ENCODE peak calls at places on chromosomes 2 and 18, in nine cellular contexts. N is EL; P is stimulated activated CD8-positive, alpha-beta memory T cell treated with anti-CD3 and anti-CD28 coated beads, Interleukin-4, amount 100 ng/mL, for 24 hours; V is skeletal muscle cell; B is AG04449; I is GM13977; D is kidney; S is T-helper 17 cell; H is amniotic epithelial cell. T is an unnamed sample.

GRCh38 chr2:121038431-121038830 is 246.6 kb downstream of the TFCP2L1 start:
- DNase-seq in N (no peak), P (no peak), V (no peak), B (no peak), I (no peak), D (no peak), S (no peak), H (no peak), T (no peak)

GRCh38 chr2:120712180-120712678 is 23.4 kb upstream of the GLI2 start:
- DNase-seq in N (peak; percentile 90), P (no peak), V (no peak), B (no peak), I (no peak), D (no peak), S (no peak), H (peak; percentile 43), T (no peak)

GRCh38 chr2:127107622-127107999 is 657 bp upstream of the BIN1 start:
- DNase-seq in N (no peak), P (no peak), V (no peak), B (no peak), I (no peak), D (no peak), S (no peak), H (no peak), T (peak; percentile 71)

GRCh38 chr18:58125183-58125582 is 81.2 kb downstream of the NEDD4L start:
- DNase-seq in N (no peak), P (no peak), V (no peak), B (no peak), I (no peak), D (no peak), S (no peak), H (no peak), T (no peak)

GRCh38 chr2:15993232-15993610 is 52.9 kb downstream of the MYCN start:
- DNase-seq in N (no peak), P (no peak), V (peak; percentile 9), B (no peak), I (no peak), D (no peak), S (no peak), H (no peak), T (no peak)

GRCh38 chr18:48163184-48164095 is 233.0 kb upstream of the SMAD2 start:
- DNase-seq in N (no peak), P (no peak), V (no peak), B (no peak), I (no peak), D (no peak), S (no peak), H (no peak), T (no peak)

GRCh38 chr2:241062342-241063092 is 39.6 kb downstream of the MTERF4 start:
- DNase-seq in N (no peak), P (no peak), V (no peak), B (no peak), I (no peak), D (peak; percentile 71), S (no peak), H (no peak), T (no peak)

GRCh38 chr2:45892757-45893156 is 241.3 kb downstream of the PRKCE start:
- DNase-seq in N (peak; percentile 5), P (no peak), V (peak; percentile 77), B (no peak), I (no peak), D (no peak), S (no peak), H (no peak), T (no peak)

GRCh38 chr18:11827963-11828362 is 23.2 kb upstream of the CHMP1B start:
- DNase-seq in N (no peak), P (no peak), V (no peak), B (no peak), I (no peak), D (no peak), S (no peak), H (no peak), T (no peak)

GRCh38 chr2:196987654-196988364 is 61.3 kb upstream of the PGAP1 start:
- DNase-seq in N (peak; percentile 95), P (no peak), V (peak; percentile 94), B (peak; percentile 83), I (peak; percentile 33), D (no peak), S (no peak), H (peak; percentile 97), T (no peak)

GRCh38 chr2:156405586-156405985 is 30.6 kb upstream of the GPD2 start:
- DNase-seq in N (peak; percentile 6), P (no peak), V (no peak), B (no peak), I (no peak), D (no peak), S (no peak), H (peak; percentile 86), T (no peak)

GRCh38 chr2:190755796-190756415 is 107.0 kb downstream of the NAB1 start:
- DNase-seq in N (no peak), P (no peak), V (no peak), B (no peak), I (no peak), D (no peak), S (no peak), H (no peak), T (no peak)

GRCh38 chr2:62706721-62707516 is 1.4 kb downstream of the EHBP1 start:
- DNase-seq in N (peak; percentile 21), P (no peak), V (no peak), B (no peak), I (no peak), D (no peak), S (no peak), H (no peak), T (no peak)

GRCh38 chr18:31486165-31486564 is 11.8 kb upstream of the DSG2 start:
- DNase-seq in N (no peak), P (no peak), V (no peak), B (no peak), I (no peak), D (no peak), S (no peak), H (peak; percentile 99), T (no peak)

GRCh38 chr2:156565066-156565710 is 129.0 kb downstream of the GPD2 start:
- DNase-seq in N (peak; percentile 91), P (no peak), V (peak; percentile 43), B (peak; percentile 88), I (no peak), D (no peak), S (no peak), H (peak; percentile 68), T (no peak)

GRCh38 chr2:157229572-157229971 is 27.9 kb upstream of the GALNT5 start:
- DNase-seq in N (peak; percentile 87), P (no peak), V (peak; percentile 74), B (peak; percentile 69), I (no peak), D (no peak), S (no peak), H (peak; percentile 86), T (no peak)

GRCh38 chr2:72153026-72153791 is 5.5 kb upstream of the CYP26B1 start:
- DNase-seq in N (no peak), P (no peak), V (no peak), B (no peak), I (no peak), D (peak; percentile 52), S (no peak), H (no peak), T (no peak)

GRCh38 chr2:172859821-172860707 is 124.4 kb downstream of the RAPGEF4 start:
- DNase-seq in N (no peak), P (no peak), V (no peak), B (no peak), I (no peak), D (no peak), S (no peak), H (no peak), T (no peak)

GRCh38 chr2:200852605-200853004 is 11.9 kb downstream of the CLK1 start:
- DNase-seq in N (no peak), P (no peak), V (no peak), B (no peak), I (no peak), D (no peak), S (no peak), H (no peak), T (no peak)

GRCh38 chr2:226873826-226874225 is 38.0 kb downstream of the RHBDD1 start:
- DNase-seq in N (no peak), P (no peak), V (no peak), B (no peak), I (no peak), D (no peak), S (no peak), H (no peak), T (no peak)

GRCh38 chr2:15561574-15562344 is 625 bp upstream of the NBAS start:
- DNase-seq in N (peak; percentile 34), P (no peak), V (no peak), B (no peak), I (no peak), D (no peak), S (no peak), H (peak; percentile 85), T (no peak)

GRCh38 chr2:51995293-51995692 is 963.4 kb upstream of the NRXN1 start:
- DNase-seq in N (peak; percentile 13), P (no peak), V (peak; percentile 74), B (peak; percentile 65), I (no peak), D (no peak), S (no peak), H (peak; percentile 42), T (no peak)

GRCh38 chr2:7363906-7364305 is 446.7 kb downstream of the RNF144A start:
- DNase-seq in N (no peak), P (no peak), V (no peak), B (no peak), I (no peak), D (no peak), S (no peak), H (no peak), T (no peak)

GRCh38 chr2:145598434-145598833 is 1078.5 kb upstream of the ZEB2 start:
- DNase-seq in N (peak; percentile 45), P (no peak), V (no peak), B (no peak), I (no peak), D (no peak), S (no peak), H (no peak), T (no peak)

GRCh38 chr18:77393519-77393918 is 143.9 kb downstream of the GALR1 start:
- DNase-seq in N (no peak), P (no peak), V (no peak), B (no peak), I (no peak), D (no peak), S (no peak), H (no peak), T (no peak)

GRCh38 chr2:132909427-132909826 is 239.4 kb upstream of the LYPD1 start:
- DNase-seq in N (peak; percentile 51), P (no peak), V (no peak), B (no peak), I (no peak), D (no peak), S (no peak), H (no peak), T (no peak)

GRCh38 chr18:62834715-62835114 is 119.4 kb downstream of the PHLPP1 start:
- DNase-seq in N (no peak), P (no peak), V (no peak), B (no peak), I (no peak), D (no peak), S (no peak), H (no peak), T (no peak)

GRCh38 chr2:164903944-164904343 is 51.4 kb downstream of the SLC38A11 start:
- DNase-seq in N (no peak), P (no peak), V (no peak), B (no peak), I (no peak), D (no peak), S (no peak), H (peak; percentile 70), T (no peak)

GRCh38 chr2:151338115-151338514 is 19.3 kb upstream of the TNFAIP6 start:
- DNase-seq in N (no peak), P (no peak), V (no peak), B (no peak), I (no peak), D (no peak), S (no peak), H (peak; percentile 41), T (no peak)

T was measured in 8988T.